ENCODE peak calls at places on chromosomes 16 and 17, in five cellular contexts. F is CD4-positive, alpha-beta memory T cell; S is fibroblast of pulmonary artery; T is GM12865; D is tibial artery. Q is an unnamed sample.

GRCh38 chr17:29036584-29036983 is 6.4 kb upstream of the PIPOX start:
- DNase-seq in F (no peak), S (no peak), T (no peak), D (no peak), Q (no peak)

GRCh38 chr17:32551186-32551955 is 64.6 kb downstream of the CDK5R1 start:
- DNase-seq in F (no peak), S (peak), T (peak), D (no peak), Q (peak)

GRCh38 chr17:78184311-78184710 is 2.5 kb downstream of the TK1 start:
- DNase-seq in F (no peak), S (no peak), T (no peak), D (no peak), Q (no peak)

GRCh38 chr16:77183137-77183536 is 7.9 kb upstream of the MON1B start:
- DNase-seq in F (no peak), S (no peak), T (no peak), D (no peak), Q (no peak)

GRCh38 chr16:19118938-19119431 is 5.2 kb downstream of the ITPRIPL2 start:
- DNase-seq in F (no peak), S (peak), T (peak), D (peak), Q (peak)

GRCh38 chr17:43556292-43556691 is 10.2 kb upstream of the ETV4 start:
- DNase-seq in F (no peak), S (no peak), T (no peak), D (peak), Q (no peak)

GRCh38 chr16:83813818-83814653 is 6.3 kb downstream of the HSBP1 start:
- DNase-seq in F (no peak), S (peak), T (peak), D (no peak), Q (peak)

GRCh38 chr16:63695347-63695746 is 1426.5 kb downstream of the CDH11 start:
- DNase-seq in F (no peak), S (no peak), T (no peak), D (no peak), Q (no peak)

GRCh38 chr17:75090871-75091854 is 3.4 kb downstream of the SLC16A5 start:
- DNase-seq in F (no peak), S (no peak), T (no peak), D (no peak), Q (no peak)

GRCh38 chr16:85396879-85397871 is 215.9 kb upstream of the GSE1 start:
- DNase-seq in F (no peak), S (no peak), T (peak), D (peak), Q (peak)

GRCh38 chr17:55295411-55296170 is 30.8 kb downstream of the HLF start:
- DNase-seq in F (peak), S (peak), T (peak), D (peak), Q (no peak)

GRCh38 chr16:70157105-70157476 is 16.5 kb upstream of the CLEC18C start:
- DNase-seq in F (no peak), S (no peak), T (no peak), D (no peak), Q (no peak)

GRCh38 chr16:9992441-9992840 is 189.8 kb downstream of the GRIN2A start:
- DNase-seq in F (no peak), S (no peak), T (no peak), D (no peak), Q (no peak)

GRCh38 chr17:63247706-63248105 is 198.4 kb downstream of the CYB561 start:
- DNase-seq in F (no peak), S (peak), T (no peak), D (no peak), Q (no peak)

GRCh38 chr16:83717814-83718213 is 90.0 kb upstream of the HSBP1 start:
- DNase-seq in F (no peak), S (peak), T (no peak), D (no peak), Q (no peak)

GRCh38 chr17:14197582-14197981 is 39.1 kb downstream of the CDRT15 start:
- DNase-seq in F (peak), S (no peak), T (no peak), D (no peak), Q (no peak)

GRCh38 chr16:89179148-89179484 is 7.6 kb downstream of the CDH15 start:
- DNase-seq in F (no peak), S (no peak), T (no peak), D (no peak), Q (no peak)

GRCh38 chr17:65455972-65456343 is 105.5 kb downstream of the AXIN2 start:
- DNase-seq in F (peak), S (peak), T (peak), D (no peak), Q (no peak)

DNA sequence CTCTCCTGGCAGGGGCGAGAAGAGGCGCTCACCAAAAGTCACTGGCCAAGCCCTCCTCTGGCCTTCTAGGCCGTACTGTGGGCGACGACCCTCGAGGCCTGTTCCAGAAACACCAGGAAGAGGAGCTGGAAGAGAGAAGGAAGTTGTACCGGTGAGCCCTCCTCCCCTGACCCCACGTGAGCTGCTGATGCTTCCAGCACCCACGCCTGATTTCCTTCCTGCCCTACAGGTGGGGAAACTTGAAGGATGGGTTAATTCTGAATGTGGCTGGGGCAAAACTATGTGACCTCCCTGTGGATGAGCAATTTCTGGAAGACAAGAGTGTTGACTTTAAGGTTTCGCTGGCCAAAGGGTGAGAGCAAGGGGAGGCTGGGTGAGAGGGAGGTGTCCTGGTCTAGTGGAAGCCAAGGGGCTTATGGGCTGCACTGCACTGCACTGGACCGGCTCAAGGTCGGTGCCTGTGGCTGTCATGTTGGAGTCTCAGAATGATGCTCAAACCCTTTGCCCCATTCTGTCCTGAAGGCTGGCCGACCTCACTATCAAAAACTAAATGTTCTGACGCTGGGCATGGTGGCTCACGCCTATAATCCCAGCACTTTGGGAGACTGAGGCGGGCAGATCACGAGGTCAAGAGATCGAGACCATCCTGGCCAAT is 6.2 kb downstream of the C17orf100 start:
- DNase-seq in F (no peak), S (no peak), T (no peak), D (no peak), Q (no peak)
- H3K4me3 ChIP-seq in F (peak), S (no peak), T (peak), D (no peak), Q (peak)

DNA sequence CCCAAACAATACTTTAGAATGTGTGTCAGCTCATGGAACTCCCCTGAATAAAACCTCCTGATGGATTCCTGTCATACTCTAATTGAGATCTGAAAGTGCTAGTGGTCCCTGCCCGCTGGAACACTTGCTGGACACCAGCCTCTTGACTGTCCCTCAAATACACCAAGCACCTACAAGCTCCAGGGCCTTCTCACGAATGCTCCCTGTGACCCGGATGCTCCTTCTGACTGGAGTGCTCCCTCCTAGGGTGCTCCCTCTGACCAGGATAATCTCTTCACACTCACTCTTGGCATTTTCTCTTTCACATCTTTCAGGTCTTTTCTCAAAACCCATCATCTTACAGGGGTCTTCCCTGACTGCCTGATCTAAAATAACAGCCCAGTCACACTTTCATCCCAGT is 205.9 kb downstream of the SLC39A11 start:
- DNase-seq in F (no peak), S (no peak), T (peak), D (no peak), Q (no peak)
- H3K4me3 ChIP-seq in F (no peak), S (no peak), T (no peak), D (no peak), Q (no peak)

GRCh38 chr17:79802039-79802735 is 5.3 kb upstream of the CBX8 start:
- DNase-seq in F (no peak), S (no peak), T (no peak), D (no peak), Q (no peak)
- H3K4me3 ChIP-seq in F (no peak), S (no peak), T (no peak), D (no peak), Q (no peak)

GRCh38 chr16:68079616-68080344 is 5.4 kb upstream of the NFATC3 start:
- DNase-seq in F (peak), S (peak), T (peak), D (peak), Q (no peak)
- H3K4me3 ChIP-seq in F (peak), S (no peak), T (no peak), D (no peak), Q (no peak)

GRCh38 chr17:48036693-48037035 is 933 bp downstream of the COPZ2 start:
- DNase-seq in F (no peak), S (no peak), T (no peak), D (no peak), Q (no peak)
- H3K4me3 ChIP-seq in F (peak), S (peak), T (no peak), D (peak), Q (no peak)

DNA sequence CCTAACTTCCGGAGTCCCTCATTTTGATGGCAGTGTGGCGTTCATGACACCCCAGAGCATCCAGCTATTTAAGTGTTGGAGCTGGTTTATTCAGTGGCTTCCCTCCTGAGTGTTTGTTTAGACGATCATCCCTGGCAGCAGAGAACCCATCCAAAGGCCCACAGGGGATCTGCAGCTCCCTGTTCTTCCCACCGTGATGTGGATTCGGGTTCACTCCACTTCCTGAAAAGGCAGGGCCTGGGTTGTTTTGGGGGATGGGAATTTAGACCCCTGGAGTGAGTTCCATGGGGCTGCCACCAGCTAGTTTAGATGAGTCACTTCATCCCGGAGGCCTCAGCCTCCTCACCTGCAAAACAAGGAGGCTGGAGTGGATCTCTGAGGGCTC is 2.3 kb downstream of the KSR1 start:
- DNase-seq in F (no peak), S (no peak), T (no peak), D (no peak), Q (no peak)
- H3K4me3 ChIP-seq in F (no peak), S (peak), T (peak), D (no peak), Q (peak)

GRCh38 chr17:71286625-71287024 is 834.2 kb upstream of the SOX9 start:
- DNase-seq in F (no peak), S (no peak), T (no peak), D (no peak), Q (no peak)

GRCh38 chr17:71284032-71284755 is 836.6 kb upstream of the SOX9 start:
- DNase-seq in F (no peak), S (no peak), T (no peak), D (no peak), Q (no peak)

GRCh38 chr17:71287246-71287828 is 833.5 kb upstream of the SOX9 start:
- DNase-seq in F (no peak), S (peak), T (no peak), D (no peak), Q (no peak)

GRCh38 chr17:71283486-71283885 is 837.3 kb upstream of the SOX9 start:
- DNase-seq in F (no peak), S (no peak), T (no peak), D (no peak), Q (no peak)
- H3K4me3 ChIP-seq in F (no peak), S (no peak), T (no peak), D (no peak), Q (no peak)

GRCh38 chr16:28823291-28823718 is 506 bp downstream of the ATXN2L start:
- DNase-seq in F (peak), S (no peak), T (no peak), D (no peak), Q (no peak)
- H3K4me3 ChIP-seq in F (peak), S (peak), T (peak), D (peak), Q (peak)

GRCh38 chr16:80803341-80804060 is 897 bp downstream of the CDYL2 start:
- DNase-seq in F (peak), S (peak), T (peak), D (no peak), Q (no peak)
- H3K4me3 ChIP-seq in F (peak), S (peak), T (peak), D (peak), Q (peak)

Q was measured in GM06990.